ENCODE peak calls at places on chromosomes 16 and 17, in ten cellular contexts. L is uterus, Q is tibial nerve, D is stomach, K is ovary, F is right lobe of liver, E is esophagus muscularis mucosa, S is HCT116, N is testis, M is heart left ventricle. V is an unnamed sample. For H3K36me3, the result is how much of the 10 kb centered on the place peaks cover.

GRCh38 chr17:16962804-16963203 is 9.1 kb downstream of the TNFRSF13B start:
- DNase-seq in L (no peak), Q (no peak), D (no peak), K (no peak), F (no peak), E (no peak), S (peak), N (peak), M (no peak), V (no peak)

GRCh38 chr16:2480948-2481347 is 6.0 kb downstream of the TBC1D24 start:
- DNase-seq in L (no peak), Q (no peak), D (peak), K (no peak), F (no peak), E (no peak), S (no peak), N (no peak), M (no peak), V (peak)

GRCh38 chr16:22329199-22329695 is 32.0 kb downstream of the POLR3E start:
- DNase-seq in L (no peak), Q (no peak), D (no peak), K (no peak), F (no peak), E (peak), S (no peak), N (no peak), M (no peak), V (no peak)

GRCh38 chr16:18841833-18842525 is 40.6 kb upstream of the ARL6IP1 start:
- DNase-seq in L (no peak), Q (no peak), D (no peak), K (no peak), F (no peak), E (no peak), S (no peak), N (no peak), M (no peak), V (no peak)

GRCh38 chr17:82867763-82868325 is 28.0 kb upstream of the ZNF750 start:
- DNase-seq in L (no peak), Q (no peak), D (no peak), K (no peak), F (peak), E (no peak), S (no peak), N (no peak), M (no peak), V (no peak)

GRCh38 chr16:23949630-23950290 is 114.0 kb downstream of the PRKCB start:
- DNase-seq in L (no peak), Q (no peak), D (peak), K (no peak), F (no peak), E (no peak), S (no peak), N (no peak), M (peak), V (peak)

GRCh38 chr17:80105762-80106161 is 4.4 kb downstream of the GAA start:
- DNase-seq in L (no peak), Q (no peak), D (peak), K (peak), F (peak), E (no peak), S (no peak), N (no peak), M (no peak), V (no peak)

GRCh38 chr17:60523822-60524221 is 2.2 kb downstream of the APPBP2 start:
- DNase-seq in L (no peak), Q (no peak), D (no peak), K (no peak), F (no peak), E (no peak), S (no peak), N (no peak), M (no peak), V (no peak)

GRCh38 chr17:17032131-17032692 is 10.0 kb upstream of the MPRIP start:
- DNase-seq in L (no peak), Q (no peak), D (peak), K (peak), F (peak), E (no peak), S (no peak), N (peak), M (peak), V (peak)

GRCh38 chr16:71426069-71426879 is 15.6 kb downstream of the TLE7 start:
- DNase-seq in L (peak), Q (no peak), D (no peak), K (peak), F (no peak), E (no peak), S (peak), N (peak), M (no peak), V (peak)

GRCh38 chr17:21001813-21002221 is 41.0 kb downstream of the USP22 start:
- DNase-seq in L (no peak), Q (no peak), D (no peak), K (no peak), F (no peak), E (no peak), S (no peak), N (no peak), M (no peak), V (no peak)

GRCh38 chr17:7307686-7308624 is 527 bp downstream of the EIF5A start:
- DNase-seq in L (peak), Q (no peak), D (peak), K (peak), F (peak), E (no peak), S (no peak), N (peak), M (peak), V (peak)

GRCh38 chr17:6721744-6722143 is 8.6 kb upstream of the SLC13A5 start:
- DNase-seq in L (no peak), Q (no peak), D (no peak), K (no peak), F (no peak), E (peak), S (no peak), N (no peak), M (no peak), V (no peak)

GRCh38 chr17:44350733-44351226 is 5.7 kb downstream of the GRN start:
- DNase-seq in L (no peak), Q (no peak), D (peak), K (peak), F (peak), E (no peak), S (no peak), N (peak), M (peak), V (peak)

GRCh38 chr17:1939979-1940809 is 84.9 kb downstream of the RTN4RL1 start:
- DNase-seq in L (no peak), Q (no peak), D (no peak), K (no peak), F (no peak), E (no peak), S (no peak), N (no peak), M (no peak), V (no peak)

GRCh38 chr17:81534157-81535006 is 6.2 kb downstream of the FSCN2 start:
- DNase-seq in L (no peak), Q (no peak), D (no peak), K (no peak), F (no peak), E (no peak), S (no peak), N (no peak), M (no peak), V (no peak)

GRCh38 chr17:5438716-5439445 is at the start of gene C1QBP:
- DNase-seq in L (peak), Q (peak), D (peak), K (peak), F (peak), E (peak), S (peak), N (peak), M (peak), V (peak)

GRCh38 chr16:71885261-71885650 is 1.3 kb upstream of the ZNF821 start:
- DNase-seq in L (no peak), Q (no peak), D (no peak), K (no peak), F (no peak), E (no peak), S (no peak), N (no peak), M (no peak), V (no peak)

GRCh38 chr16:844638-845348 is 44.3 kb upstream of the GNG13 start:
- DNase-seq in L (no peak), Q (no peak), D (no peak), K (no peak), F (no peak), E (no peak), S (no peak), N (no peak), M (no peak), V (no peak)

GRCh38 chr17:43878260-43879082 is 28.9 kb downstream of the MPP2 start:
- DNase-seq in L (peak), Q (peak), D (peak), K (peak), F (peak), E (no peak), S (peak), N (peak), M (peak), V (peak)

GRCh38 chr17:65918450-65918849 is 273.5 kb downstream of the CEP112 start:
- DNase-seq in L (no peak), Q (no peak), D (no peak), K (no peak), F (no peak), E (no peak), S (no peak), N (no peak), M (no peak), V (no peak)

GRCh38 chr16:49743206-49743470 is 112.8 kb downstream of the ZNF423 start:
- DNase-seq in L (no peak), Q (no peak), D (no peak), K (no peak), F (no peak), E (no peak), S (no peak), N (no peak), M (no peak), V (no peak)

GRCh38 chr16:58128721-58129096 is 472 bp downstream of the CFAP20 start:
- DNase-seq in L (no peak), Q (no peak), D (no peak), K (no peak), F (peak), E (no peak), S (no peak), N (peak), M (peak), V (peak)

GRCh38 chr16:50154369-50154947 is 1.4 kb downstream of the TENT4B start:
- DNase-seq in L (no peak), Q (no peak), D (no peak), K (no peak), F (no peak), E (no peak), S (no peak), N (no peak), M (peak), V (no peak)

GRCh38 chr16:81790277-81790676 is 11.2 kb downstream of the PLCG2 start:
- DNase-seq in L (no peak), Q (no peak), D (no peak), K (no peak), F (no peak), E (no peak), S (no peak), N (no peak), M (no peak), V (no peak)

GRCh38 chr16:13307861-13308260 is 406.5 kb downstream of the SHISA9 start:
- DNase-seq in L (no peak), Q (no peak), D (no peak), K (no peak), F (no peak), E (no peak), S (no peak), N (no peak), M (no peak), V (no peak)

GRCh38 chr16:23152386-23153178 is 3.3 kb upstream of the USP31 start:
- DNase-seq in L (no peak), Q (no peak), D (no peak), K (no peak), F (no peak), E (no peak), S (no peak), N (no peak), M (no peak), V (no peak)

GRCh38 chr17:5024604-5025003 is 10.6 kb downstream of the SLC52A1 start:
- DNase-seq in L (no peak), Q (no peak), D (no peak), K (no peak), F (no peak), E (no peak), S (no peak), N (no peak), M (no peak), V (no peak)

GRCh38 chr16:67115649-67116048 is 5.9 kb downstream of the PHAF1 start:
- DNase-seq in L (no peak), Q (no peak), D (no peak), K (no peak), F (no peak), E (no peak), S (peak), N (no peak), M (no peak), V (no peak)

GRCh38 chr17:50708050-50709000 is 611 bp upstream of the ANKRD40 start:
- DNase-seq in L (no peak), Q (no peak), D (no peak), K (no peak), F (no peak), E (no peak), S (no peak), N (no peak), M (no peak), V (no peak)

GRCh38 chr17:76678330-76678729 is 32.4 kb downstream of the MXRA7 start:
- DNase-seq in L (no peak), Q (no peak), D (no peak), K (no peak), F (no peak), E (no peak), S (no peak), N (no peak), M (no peak), V (no peak)

GRCh38 chr16:27458196-27458728 is 56.3 kb downstream of the IL21R start:
- DNase-seq in L (no peak), Q (no peak), D (no peak), K (no peak), F (no peak), E (no peak), S (no peak), N (no peak), M (no peak), V (no peak)

GRCh38 chr16:13961099-13961811 is 41.3 kb downstream of the ERCC4 start:
- DNase-seq in L (no peak), Q (no peak), D (no peak), K (no peak), F (no peak), E (no peak), S (no peak), N (no peak), M (no peak), V (no peak)

GRCh38 chr16:68257251-68257905 is 6.9 kb upstream of the SLC7A6 start:
- DNase-seq in L (no peak), Q (no peak), D (no peak), K (no peak), F (no peak), E (no peak), S (no peak), N (no peak), M (no peak), V (no peak)

GRCh38 chr17:6639651-6640535 is 618 bp downstream of the KIAA0753 start:
- DNase-seq in L (peak), Q (no peak), D (no peak), K (peak), F (peak), E (no peak), S (no peak), N (no peak), M (peak), V (peak)

GRCh38 chr16:23113185-23113584 is 36.1 kb downstream of the USP31 start:
- DNase-seq in L (no peak), Q (no peak), D (no peak), K (no peak), F (no peak), E (no peak), S (no peak), N (no peak), M (no peak), V (no peak)

GRCh38 chr16:56915311-56916105 is 16.4 kb upstream of the HERPUD1 start:
- DNase-seq in L (no peak), Q (peak), D (no peak), K (peak), F (no peak), E (no peak), S (no peak), N (peak), M (no peak), V (no peak)

GRCh38 chr16:48534601-48535340 is 75.2 kb downstream of the N4BP1 start:
- DNase-seq in L (no peak), Q (no peak), D (no peak), K (no peak), F (no peak), E (no peak), S (no peak), N (no peak), M (no peak), V (no peak)

GRCh38 chr16:50819706-50820105 is 77.8 kb downstream of the CYLD start:
- DNase-seq in L (no peak), Q (no peak), D (no peak), K (no peak), F (no peak), E (no peak), S (no peak), N (no peak), M (no peak), V (no peak)

GRCh38 chr17:77756028-77756427 is 202.5 kb upstream of the TNRC6C start:
- DNase-seq in L (no peak), Q (no peak), D (no peak), K (no peak), F (no peak), E (no peak), S (no peak), N (no peak), M (no peak), V (no peak)
- H3K36me3 ChIP-seq in L (under half), Q (under half), D (under half), K (under half), F (under half), E (under half), S (under half), N (under half), M (under half), V (under half)

DNA sequence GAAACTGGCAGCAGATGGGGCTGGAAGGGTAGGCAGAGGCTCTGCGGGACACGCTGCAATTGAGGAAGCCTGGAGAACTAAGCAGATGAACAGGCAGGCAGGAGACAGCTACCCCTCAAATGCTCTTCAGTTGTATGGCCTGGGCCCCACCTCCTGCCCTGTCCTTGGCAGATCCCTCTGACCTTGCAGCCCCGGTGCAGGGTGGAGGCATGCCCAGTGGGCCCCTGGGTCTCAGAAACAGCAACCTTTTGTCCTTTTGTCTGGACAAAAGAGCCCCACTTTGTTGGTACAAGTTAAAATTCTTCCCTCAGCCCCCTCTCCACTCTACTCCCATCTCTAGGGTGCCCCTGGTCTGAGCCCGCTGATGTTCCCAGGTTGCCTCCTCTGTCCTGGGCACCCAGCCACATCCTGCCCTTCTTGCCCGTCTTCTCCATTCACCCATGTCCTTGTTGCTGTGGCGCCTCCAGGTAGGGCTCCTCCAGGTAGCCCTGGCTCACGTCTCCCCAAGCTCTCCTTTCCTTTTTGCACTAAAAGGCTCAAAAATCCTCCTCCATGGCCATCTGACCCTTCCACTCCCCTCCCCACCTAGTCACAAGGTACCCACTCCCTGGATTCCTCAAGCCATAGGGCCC is 136.8 kb downstream of the CLEC16A start:
- DNase-seq in L (no peak), Q (no peak), D (no peak), K (no peak), F (no peak), E (no peak), S (no peak), N (no peak), M (no peak), V (no peak)
- H3K27ac ChIP-seq in L (peak), Q (no peak), D (peak), K (no peak), F (no peak), E (no peak), S (no peak), N (no peak), M (no peak), V (no peak)

DNA sequence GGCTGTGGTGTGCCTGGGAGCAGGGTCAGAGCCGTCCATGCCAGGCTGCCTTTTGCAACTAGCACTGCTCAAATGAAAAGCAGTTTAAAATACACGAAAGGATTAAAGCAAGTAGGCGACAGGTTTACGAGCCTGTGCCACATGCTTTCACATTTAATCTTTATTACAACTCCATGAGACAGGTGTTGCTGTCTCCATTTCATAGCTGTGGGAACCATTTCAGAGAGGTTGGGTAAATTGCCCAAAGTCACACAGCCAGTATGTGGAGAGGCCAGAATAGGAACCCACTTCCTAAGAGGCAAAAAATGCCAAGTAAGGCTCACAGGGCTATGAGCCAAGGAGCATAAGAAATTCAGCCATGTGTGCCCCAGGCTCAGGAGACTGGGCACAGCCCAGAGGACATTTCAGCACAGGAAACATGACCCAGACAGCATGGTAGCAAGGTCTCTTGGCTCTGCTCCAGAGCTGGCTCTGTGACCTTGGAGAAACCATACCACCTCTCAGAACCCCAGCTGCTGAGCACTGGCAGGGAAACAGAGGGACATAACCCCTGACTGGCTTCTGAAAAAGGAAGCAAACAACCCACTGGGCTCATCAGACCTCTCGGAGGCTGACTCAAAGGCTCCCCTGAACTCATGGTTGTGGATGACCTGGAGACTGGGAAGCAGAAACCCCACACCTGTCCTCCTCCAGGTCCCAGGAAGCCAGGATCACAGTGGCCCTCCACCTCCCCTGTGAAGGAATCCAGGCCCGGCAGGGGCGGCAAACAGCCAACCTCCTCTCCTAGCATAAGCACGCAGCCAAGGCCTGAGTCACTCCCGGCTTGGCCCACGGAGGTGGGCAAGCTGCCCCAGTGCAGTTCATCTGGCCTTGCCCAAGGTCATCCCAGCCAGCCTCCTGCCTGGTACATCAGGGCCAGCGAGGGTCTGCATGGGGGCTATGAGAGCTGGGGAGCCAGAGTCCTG is 40.3 kb upstream of the MRPS23 start:
- DNase-seq in L (peak), Q (no peak), D (peak), K (peak), F (peak), E (no peak), S (peak), N (peak), M (peak), V (peak)
- TF ChIP-seq POLR2A in L (no peak), Q (no peak), D (no peak), K (no peak), F (no peak), E (no peak), S (no peak), N (no peak), M (no peak), V (no peak)

GRCh38 chr17:46931596-46931995 is 8.6 kb downstream of the GOSR2 start:
- DNase-seq in L (no peak), Q (no peak), D (no peak), K (no peak), F (no peak), E (no peak), S (no peak), N (no peak), M (no peak), V (no peak)
- H3K36me3 ChIP-seq in L (under half), Q (under half), D (half or more), K (under half), F (half or more), E (half or more), S (half or more), N (under half), M (half or more), V (under half)

V was measured in body of pancreas.